ENCODE peak calls at places on chromosome 21, in seven cellular contexts. U is psoas muscle, Y is epithelial cell of esophagus, C is lower lobe of right lung, J is mammary epithelial cell, B is skeletal muscle cell, E is lung. Z is an unnamed sample.

GRCh38 chr21:37509802-37510393 is 143.3 kb downstream of the DYRK1A start:
- DNase-seq in B (no peak), Y (peak; percentile 52), J (no peak), E (no peak), C (no peak), U (no peak), Z (no peak)

GRCh38 chr21:22791986-22792560 is 1793.9 kb downstream of the NCAM2 start:
- DNase-seq in C (no peak), Y (peak; percentile 50), E (no peak), U (no peak), B (peak; percentile 1), J (no peak), Z (peak; percentile 38)

GRCh38 chr21:38567577-38568360 is 69.5 kb upstream of the ERG start:
- DNase-seq in J (no peak), C (no peak), E (peak; percentile 20), Y (peak; percentile 37), B (peak; percentile 39), U (no peak), Z (peak; percentile 40)

GRCh38 chr21:33314096-33314495 is 10.7 kb upstream of the IFNAR1 start:
- DNase-seq in Y (no peak), J (peak; percentile 29), C (no peak), U (no peak), E (no peak), B (no peak), Z (no peak)

GRCh38 chr21:39611547-39612190 is 1.1 kb upstream of the B3GALT5 start:
- DNase-seq in E (no peak), U (no peak), Y (no peak), J (no peak), B (no peak), C (no peak), Z (peak; percentile 53)

GRCh38 chr21:38712076-38712475 is 93.7 kb upstream of the ETS2 start:
- DNase-seq in U (no peak), Y (peak; percentile 72), B (no peak), J (peak; percentile 44), C (no peak), E (no peak), Z (peak; percentile 75)

GRCh38 chr21:31945576-31945975 is 72.8 kb downstream of the HUNK start:
- DNase-seq in U (no peak), B (peak; percentile 9), E (no peak), C (no peak), J (no peak), Y (no peak), Z (no peak)

GRCh38 chr21:39630827-39631226 is 18.1 kb downstream of the B3GALT5 start:
- DNase-seq in E (no peak), Y (no peak), C (no peak), U (no peak), B (no peak), J (no peak), Z (no peak)

GRCh38 chr21:38897532-38898421 is 92.0 kb downstream of the ETS2 start:
- DNase-seq in B (no peak), C (no peak), Y (no peak), U (no peak), E (no peak), J (no peak), Z (no peak)

GRCh38 chr21:31750843-31751242 is 18.9 kb upstream of the SCAF4 start:
- DNase-seq in Y (peak; percentile 63), E (no peak), C (no peak), U (no peak), B (no peak), J (peak; percentile 57), Z (no peak)

GRCh38 chr21:39040494-39041110 is 142.6 kb downstream of the PSMG1 start:
- DNase-seq in B (no peak), J (no peak), C (no peak), U (no peak), E (no peak), Y (no peak), Z (no peak)

GRCh38 chr21:16821588-16821987 is 691.3 kb upstream of the CXADR start:
- DNase-seq in E (no peak), J (no peak), U (no peak), C (no peak), B (peak; percentile 11), Y (no peak), Z (no peak)

GRCh38 chr21:36676039-36676950 is 22.6 kb upstream of the SIM2 start:
- DNase-seq in C (no peak), Y (no peak), J (no peak), U (no peak), E (no peak), B (no peak), Z (peak; percentile 57)

GRCh38 chr21:36719614-36720013 is 20.7 kb downstream of the SIM2 start:
- DNase-seq in E (no peak), Y (no peak), J (no peak), U (no peak), C (no peak), B (no peak), Z (peak; percentile 22)

GRCh38 chr21:35578350-35578782 is 482.0 kb downstream of the SETD4 start:
- DNase-seq in B (peak; percentile 89), E (no peak), C (no peak), U (no peak), Y (peak; percentile 92), J (peak; percentile 92), Z (no peak)

GRCh38 chr21:18023099-18023498 is 203.9 kb upstream of the C21orf91 start:
- DNase-seq in E (no peak), Y (no peak), U (no peak), B (no peak), J (no peak), C (no peak), Z (peak; percentile 16)

GRCh38 chr21:18030248-18030647 is 211.1 kb upstream of the C21orf91 start:
- DNase-seq in Y (no peak), C (no peak), B (no peak), E (no peak), J (peak; percentile 16), U (no peak), Z (no peak)

GRCh38 chr21:18026359-18026758 is 207.2 kb upstream of the C21orf91 start:
- DNase-seq in Y (no peak), J (no peak), C (no peak), B (no peak), E (no peak), U (no peak), Z (no peak)
- H3K4me3 ChIP-seq in Y (no peak overlapping the region), J (no peak overlapping the region), C (no peak overlapping the region), B (no peak overlapping the region), E (no peak overlapping the region), U (no peak overlapping the region), Z (no peak overlapping the region)

GRCh38 chr21:45982758-45983731 is 1.5 kb downstream of the COL6A1 start:
- DNase-seq in U (peak; percentile 52), J (no peak), E (no peak), B (no peak), C (peak; percentile 46), Y (no peak), Z (peak; percentile 81)
- H3K4me3 ChIP-seq in U (peak overlapping the region; percentile 93), J (no peak overlapping the region), E (peak overlapping the region; percentile 52), B (peak overlapping the region; percentile 79), C (peak overlapping the region; percentile 73), Y (no peak overlapping the region), Z (peak overlapping the region; percentile 75)

DNA sequence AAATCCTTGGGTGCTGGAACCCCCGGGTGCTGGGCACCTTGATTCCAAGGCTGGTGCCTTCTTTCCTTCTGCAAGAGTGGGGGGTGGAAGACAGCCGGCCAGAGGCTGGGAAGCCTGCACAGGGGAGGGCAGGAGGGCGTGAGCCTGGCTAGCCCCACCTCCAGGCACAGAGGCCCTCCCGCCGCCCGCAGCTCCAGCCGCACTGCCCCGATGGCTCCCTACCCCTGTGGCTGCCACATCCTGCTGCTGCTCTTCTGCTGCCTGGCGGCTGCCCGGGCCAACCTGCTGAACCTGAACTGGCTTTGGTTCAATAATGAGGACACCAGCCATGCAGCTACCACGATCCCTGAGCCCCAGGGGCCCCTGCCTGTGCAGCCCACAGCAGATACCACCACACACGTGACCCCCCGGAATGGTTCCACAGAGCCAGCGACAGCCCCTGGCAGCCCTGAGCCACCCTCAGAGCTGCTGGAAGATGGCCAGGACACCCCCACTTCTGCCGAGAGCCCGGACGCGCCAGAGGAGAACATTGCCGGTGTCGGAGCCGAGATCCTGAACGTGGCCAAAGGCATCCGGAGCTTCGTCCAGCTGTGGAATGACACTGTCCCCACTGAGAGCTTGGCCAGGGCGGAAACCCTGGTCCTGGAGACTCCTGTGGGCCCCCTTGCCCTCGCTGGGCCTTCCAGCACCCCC is 50.5 kb downstream of the COL18A1 start:
- DNase-seq in E (no peak), U (peak; percentile 64), Y (peak; percentile 48), B (no peak), J (peak; percentile 49), C (no peak), Z (peak; percentile 83)
- H3K4me3 ChIP-seq in E (no peak overlapping the region), U (peak overlapping the region; percentile 43), Y (no peak overlapping the region), B (no peak overlapping the region), J (no peak overlapping the region), C (peak overlapping the region; percentile 47), Z (no peak overlapping the region)

DNA sequence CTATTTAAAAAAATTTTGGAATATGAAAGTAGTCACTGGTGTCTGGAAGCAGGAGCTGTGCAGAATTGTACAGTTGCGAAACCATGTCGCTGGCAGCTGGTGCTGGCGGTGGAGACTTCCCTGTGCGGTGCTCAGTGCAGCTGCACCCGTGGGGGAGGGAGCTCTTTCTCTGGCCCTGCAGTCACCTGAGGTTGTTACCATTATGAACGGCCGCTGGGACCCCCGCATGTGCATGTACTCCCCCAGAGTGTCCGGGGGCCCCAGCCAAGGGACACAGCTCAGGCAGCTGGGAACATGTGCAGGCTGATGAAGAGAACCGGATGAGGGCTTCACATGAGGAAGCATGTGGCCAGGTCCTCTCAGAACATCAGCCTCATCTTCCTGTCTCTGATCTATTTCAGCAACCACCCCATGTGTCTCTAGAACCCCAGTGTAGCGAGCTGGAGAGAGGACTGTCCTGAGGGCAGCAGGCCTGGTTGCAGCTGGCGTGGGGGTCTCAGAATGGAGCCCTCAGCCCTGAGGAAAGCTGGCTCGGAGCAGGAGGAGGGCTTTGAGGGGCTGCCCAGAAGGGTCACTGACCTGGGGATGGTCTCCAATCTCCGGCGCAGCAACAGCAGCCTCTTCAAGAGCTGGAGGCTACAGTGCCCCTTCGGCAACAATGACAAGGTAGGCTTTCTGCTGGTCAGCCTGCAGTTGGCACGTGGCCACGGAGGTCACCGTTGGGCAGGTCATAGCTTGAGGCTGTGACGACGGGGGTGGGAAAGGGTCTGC is at the start of gene TRPM2:
- DNase-seq in Y (no peak), B (no peak), C (peak; percentile 80), E (peak; percentile 68), U (peak; percentile 88), J (no peak), Z (peak; percentile 21)
- H3K4me3 ChIP-seq in Y (no peak within 1 kb of the TSS), B (no peak within 1 kb of the TSS), C (peak within 1 kb of the TSS; percentile 42), E (peak within 1 kb of the TSS; percentile 4), U (peak within 1 kb of the TSS; percentile 41), J (no peak within 1 kb of the TSS), Z (no peak within 1 kb of the TSS)

GRCh38 chr21:45972353-45972715 is 9.2 kb upstream of the COL6A1 start:
- DNase-seq in B (no peak), U (no peak), Y (no peak), E (no peak), J (no peak), C (peak; percentile 45), Z (peak; percentile 83)

GRCh38 chr21:45973475-45974072 is 8.0 kb upstream of the COL6A1 start:
- DNase-seq in Y (peak; percentile 25), U (peak; percentile 88), E (peak; percentile 74), C (peak; percentile 71), B (peak; percentile 68), J (peak; percentile 24), Z (peak; percentile 90)

GRCh38 chr21:45974073-45975016 is 7.2 kb upstream of the COL6A1 start:
- DNase-seq in J (peak; percentile 28), B (no peak), C (peak; percentile 48), Y (no peak), E (no peak), U (peak; percentile 80), Z (peak; percentile 90)

GRCh38 chr21:45971487-45972352 is 9.8 kb upstream of the COL6A1 start:
- DNase-seq in J (no peak), C (peak; percentile 57), B (no peak), Y (no peak), U (peak; percentile 89), E (no peak), Z (peak; percentile 63)

GRCh38 chr21:45972716-45973474 is 8.7 kb upstream of the COL6A1 start:
- DNase-seq in Y (no peak), U (peak; percentile 93), C (peak; percentile 51), E (no peak), B (peak; percentile 84), J (no peak), Z (peak; percentile 80)
- H3K4me3 ChIP-seq in Y (no peak overlapping the region), U (peak overlapping the region; percentile 68), C (peak overlapping the region; percentile 63), E (peak overlapping the region; percentile 14), B (peak overlapping the region; percentile 38), J (no peak overlapping the region), Z (peak overlapping the region; percentile 54)

Z was measured in H7.